ENCODE peak calls at places on chromosome 12, in seven cellular contexts. O, Y, V, Z, H, S and N are unnamed samples.

GRCh38 chr12:131057211-131057721 is 103.6 kb downstream of the ADGRD1 start:
- DNase-seq in O (no peak), Y (no peak), V (no peak), Z (peak; percentile 39), H (no peak), S (no peak), N (peak; percentile 61)

GRCh38 chr12:6097384-6097783 is 27.1 kb downstream of the VWF start:
- DNase-seq in O (no peak), Y (no peak), V (no peak), Z (no peak), H (no peak), S (peak; percentile 87), N (no peak)

GRCh38 chr12:1810201-1810930 is 10.0 kb upstream of the LRTM2 start:
- DNase-seq in O (no peak), Y (no peak), V (no peak), Z (no peak), H (no peak), S (peak; percentile 14), N (no peak)

GRCh38 chr12:42741771-42742510 is 152.4 kb upstream of the PRICKLE1 start:
- DNase-seq in O (no peak), Y (no peak), V (no peak), Z (no peak), H (no peak), S (peak; percentile 84), N (no peak)

GRCh38 chr12:88994537-88994936 is 357.8 kb downstream of the DUSP6 start:
- DNase-seq in O (no peak), Y (no peak), V (no peak), Z (no peak), H (no peak), S (peak; percentile 18), N (no peak)

GRCh38 chr12:7150356-7150755 is 20.2 kb downstream of the CLSTN3 start:
- DNase-seq in O (no peak), Y (no peak), V (no peak), Z (no peak), H (no peak), S (no peak), N (no peak)

GRCh38 chr12:12482959-12483358 is 79.7 kb downstream of the DUSP16 start:
- DNase-seq in O (peak; percentile 14), Y (no peak), V (no peak), Z (no peak), H (no peak), S (no peak), N (no peak)

GRCh38 chr12:70332236-70332635 is 33.9 kb upstream of the KCNMB4 start:
- DNase-seq in O (no peak), Y (no peak), V (no peak), Z (no peak), H (no peak), S (no peak), N (no peak)

GRCh38 chr12:68971404-68971803 is 38.4 kb upstream of the CPM start:
- DNase-seq in O (no peak), Y (no peak), V (no peak), Z (no peak), H (no peak), S (peak; percentile 82), N (no peak)

GRCh38 chr12:106919910-106920544 is 35.7 kb upstream of the TMEM263 start:
- DNase-seq in O (no peak), Y (no peak), V (peak; percentile 20), Z (no peak), H (no peak), S (peak; percentile 63), N (no peak)

GRCh38 chr12:115118177-115118724 is 434.3 kb upstream of the TBX3 start:
- DNase-seq in O (no peak), Y (no peak), V (no peak), Z (no peak), H (no peak), S (peak; percentile 27), N (no peak)

GRCh38 chr12:69105101-69105613 is 134.2 kb upstream of the CPSF6 start:
- DNase-seq in O (no peak), Y (no peak), V (no peak), Z (no peak), H (no peak), S (no peak), N (no peak)